ENCODE peak calls at places on chromosomes 7 and 10, in seven cellular contexts. I is stimulated activated CD4-positive, alpha-beta T cell treated with anti-CD3 and anti-CD28 coated beads, Interleukin-2, amount 100 ng/mL, for 24 hours; N is heart right ventricle; C is AG08395; B is H54; O is foreskin fibroblast; M is EH. H is an unnamed sample.

GRCh38 chr7:134431805-134432204 is 27.1 kb downstream of the AKR1B1 start:
- DNase-seq in I (no peak), N (no peak), C (no peak), B (no peak), O (no peak), M (no peak), H (no peak)

GRCh38 chr10:25682203-25682950 is 251.7 kb upstream of the MYO3A start:
- DNase-seq in I (no peak), N (peak; percentile 25), C (no peak), B (peak; percentile 19), O (no peak), M (no peak), H (peak; percentile 36)

GRCh38 chr7:85154282-85154937 is 32.4 kb downstream of the SEMA3D start:
- DNase-seq in I (no peak), N (no peak), C (no peak), B (no peak), O (no peak), M (peak; percentile 42), H (no peak)

GRCh38 chr10:28111712-28112111 is 112.8 kb upstream of the ODAD2 start:
- DNase-seq in I (no peak), N (no peak), C (peak; percentile 63), B (no peak), O (peak; percentile 23), M (peak; percentile 58), H (no peak)

GRCh38 chr10:94066411-94066810 is 72.7 kb downstream of the PLCE1 start:
- DNase-seq in I (no peak), N (no peak), C (peak; percentile 45), B (no peak), O (peak; percentile 28), M (peak; percentile 65), H (peak; percentile 76)

GRCh38 chr7:140704205-140704604 is 7.7 kb downstream of the NDUFB2 start:
- DNase-seq in I (no peak), N (no peak), C (no peak), B (no peak), O (no peak), M (no peak), H (no peak)

GRCh38 chr10:24513155-24513554 is 210.5 kb downstream of the ARHGAP21 start:
- DNase-seq in I (no peak), N (no peak), C (peak; percentile 44), B (peak; percentile 30), O (no peak), M (peak; percentile 47), H (peak; percentile 18)

GRCh38 chr10:58797356-58797755 is 284.7 kb downstream of the BICC1 start:
- DNase-seq in I (no peak), N (no peak), C (peak; percentile 48), B (peak; percentile 25), O (no peak), M (peak; percentile 41), H (no peak)

GRCh38 chr7:33395340-33395739 is 266.0 kb downstream of the BBS9 start:
- DNase-seq in I (no peak), N (no peak), C (no peak), B (no peak), O (no peak), M (no peak), H (peak; percentile 17)

GRCh38 chr7:25093268-25093802 is 31.7 kb downstream of the CYCS start:
- DNase-seq in I (peak; percentile 88), N (peak; percentile 71), C (peak; percentile 86), B (peak; percentile 87), O (peak; percentile 58), M (peak; percentile 81), H (peak; percentile 91)

GRCh38 chr7:20561908-20562307 is 53.6 kb upstream of the ABCB5 start:
- DNase-seq in I (no peak), N (no peak), C (no peak), B (no peak), O (no peak), M (no peak), H (peak; percentile 28)

GRCh38 chr7:479115-479947 is 40.3 kb downstream of the PDGFA start:
- DNase-seq in I (no peak), N (no peak), C (no peak), B (no peak), O (no peak), M (no peak), H (peak; percentile 50)

GRCh38 chr7:127953966-127954365 is 77.3 kb downstream of the LRRC4 start:
- DNase-seq in I (no peak), N (no peak), C (no peak), B (no peak), O (no peak), M (no peak), H (no peak)

GRCh38 chr10:122655524-122656307 is 43.9 kb downstream of the C10orf120 start:
- DNase-seq in I (no peak), N (no peak), C (no peak), B (no peak), O (no peak), M (no peak), H (no peak)

GRCh38 chr10:36676321-36677169 is 448.9 kb upstream of the ANKRD30A start:
- DNase-seq in I (no peak), N (no peak), C (peak; percentile 54), B (no peak), O (no peak), M (peak; percentile 74), H (peak; percentile 65)

GRCh38 chr7:43879477-43879876 is 10.2 kb upstream of the MRPS24 start:
- DNase-seq in I (no peak), N (no peak), C (peak; percentile 58), B (peak; percentile 48), O (peak; percentile 85), M (peak; percentile 87), H (peak; percentile 41)

GRCh38 chr7:37832194-37832593 is 16.2 kb upstream of the NME8 start:
- DNase-seq in I (no peak), N (peak; percentile 82), C (peak; percentile 13), B (no peak), O (no peak), M (no peak), H (peak; percentile 83)

GRCh38 chr7:37546677-37547076 is 98.0 kb upstream of the ELMO1 start:
- DNase-seq in I (no peak), N (no peak), C (no peak), B (no peak), O (no peak), M (no peak), H (no peak)

GRCh38 chr7:106177738-106178592 is 65.9 kb upstream of the SYPL1 start:
- DNase-seq in I (no peak), N (peak; percentile 26), C (no peak), B (no peak), O (no peak), M (no peak), H (peak; percentile 84)

GRCh38 chr10:106500585-106501525 is 663.7 kb downstream of the SORCS1 start:
- DNase-seq in I (no peak), N (no peak), C (no peak), B (no peak), O (no peak), M (peak; percentile 43), H (no peak)

GRCh38 chr10:103278862-103279298 is 1.9 kb downstream of the INA start:
- DNase-seq in I (peak; percentile 54), N (peak; percentile 57), C (peak; percentile 35), B (no peak), O (peak; percentile 32), M (peak; percentile 54), H (peak; percentile 70)

GRCh38 chr7:47816647-47817046 is 131.6 kb downstream of the PKD1L1 start:
- DNase-seq in I (no peak), N (no peak), C (peak; percentile 60), B (peak; percentile 58), O (peak; percentile 52), M (peak; percentile 75), H (no peak)

GRCh38 chr7:29976265-29976664 is 13.3 kb downstream of the SCRN1 start:
- DNase-seq in I (no peak), N (no peak), C (no peak), B (no peak), O (no peak), M (no peak), H (no peak)

GRCh38 chr10:95475827-95476481 is 85.2 kb downstream of the SORBS1 start:
- DNase-seq in I (no peak), N (no peak), C (no peak), B (no peak), O (no peak), M (no peak), H (peak; percentile 77)

GRCh38 chr10:119290301-119291036 is 83.1 kb downstream of the GRK5 start:
- DNase-seq in I (no peak), N (no peak), C (no peak), B (no peak), O (no peak), M (peak; percentile 30), H (peak; percentile 11)

GRCh38 chr10:7302393-7303054 is 108.3 kb downstream of the SFMBT2 start:
- DNase-seq in I (no peak), N (no peak), C (peak; percentile 14), B (peak; percentile 6), O (peak; percentile 34), M (no peak), H (no peak)

GRCh38 chr7:94888995-94889523 is 18.3 kb upstream of the PPP1R9A start:
- DNase-seq in I (no peak), N (no peak), C (no peak), B (no peak), O (no peak), M (no peak), H (no peak)

GRCh38 chr7:151796871-151797270 is 80.0 kb downstream of the PRKAG2 start:
- DNase-seq in I (no peak), N (no peak), C (peak; percentile 31), B (no peak), O (no peak), M (no peak), H (peak; percentile 86)

GRCh38 chr10:1595242-1595600 is 142.1 kb downstream of the ADARB2 start:
- DNase-seq in I (no peak), N (no peak), C (no peak), B (no peak), O (no peak), M (no peak), H (no peak)

GRCh38 chr7:49125246-49125645 is 200.9 kb downstream of the CDC14C start:
- DNase-seq in I (no peak), N (no peak), C (no peak), B (no peak), O (no peak), M (no peak), H (no peak)

GRCh38 chr7:99535667-99536066 is 16.2 kb downstream of the FAM200A start:
- DNase-seq in I (no peak), N (no peak), C (no peak), B (no peak), O (no peak), M (no peak), H (no peak)

GRCh38 chr10:48604408-48605263 is at the start of gene ARHGAP22:
- DNase-seq in I (no peak), N (peak; percentile 74), C (peak; percentile 87), B (peak; percentile 74), O (peak; percentile 72), M (peak; percentile 58), H (peak; percentile 73)

GRCh38 chr7:119665791-119666190 is 607.2 kb upstream of the KCND2 start:
- DNase-seq in I (no peak), N (no peak), C (no peak), B (no peak), O (peak; percentile 7), M (no peak), H (no peak)

GRCh38 chr7:80659120-80660055 is 20.9 kb downstream of the CD36 start:
- DNase-seq in I (no peak), N (no peak), C (peak; percentile 48), B (no peak), O (peak; percentile 20), M (peak; percentile 62), H (peak; percentile 51)

H was measured in myocyte.